ENCODE peak calls at places on chromosomes 4 and X, in six cellular contexts. D, T, H, R, U and W are unnamed samples.

GRCh38 chr4:168509786-168510185 is 12.9 kb downstream of the PALLD start:
- DNase-seq in D (no peak), H (no peak), T (no peak), R (no peak), U (peak; percentile 86), W (no peak)

GRCh38 chr4:169823685-169824084 is 65.9 kb upstream of the HPF1 start:
- DNase-seq in D (no peak), H (no peak), T (peak; percentile 1), R (peak; percentile 31), U (no peak), W (no peak)

GRCh38 chr4:157265281-157265680 is 44.8 kb downstream of the GRIA2 start:
- DNase-seq in T (no peak), R (no peak), H (no peak), U (no peak), D (no peak), W (no peak)

GRCh38 chrX:17183566-17183965 is 191.4 kb upstream of the NHS start:
- DNase-seq in D (no peak), T (no peak), U (no peak), R (no peak), H (no peak), W (no peak)

GRCh38 chrX:134774190-134775048 is 116.1 kb upstream of the PLAC1 start:
- DNase-seq in R (no peak), U (no peak), H (no peak), T (no peak), D (no peak), W (no peak)

GRCh38 chr4:20219526-20219925 is 32.2 kb upstream of the SLIT2 start:
- DNase-seq in U (no peak), T (no peak), H (no peak), D (no peak), R (no peak), W (no peak)

GRCh38 chr4:81360722-81361121 is 111.0 kb downstream of the RASGEF1B start:
- DNase-seq in H (no peak), R (no peak), U (no peak), D (no peak), T (no peak), W (no peak)

GRCh38 chr4:153781717-153782416 is 7.0 kb downstream of the SFRP2 start:
- DNase-seq in D (no peak), R (no peak), U (peak; percentile 89), T (peak; percentile 81), H (no peak), W (no peak)

GRCh38 chrX:19747672-19748610 is 139.5 kb downstream of the SH3KBP1 start:
- DNase-seq in U (no peak), H (no peak), R (peak; percentile 21), D (peak; percentile 39), T (no peak), W (peak; percentile 75)

GRCh38 chrX:107450823-107451509 is 1.5 kb downstream of the FRMPD3 start:
- DNase-seq in H (no peak), R (no peak), T (no peak), U (no peak), D (no peak), W (peak; percentile 37)

GRCh38 chr4:1767770-1768366 is 25.2 kb upstream of the FGFR3 start:
- DNase-seq in U (no peak), T (no peak), H (no peak), R (peak; percentile 68), D (peak; percentile 82), W (no peak)

GRCh38 chr4:4320528-4320927 is 30.5 kb downstream of the ZBTB49 start:
- DNase-seq in U (no peak), T (no peak), D (no peak), H (peak; percentile 52), R (no peak), W (no peak)

GRCh38 chr4:140152015-140152703 is 1.8 kb downstream of the MAML3 start:
- DNase-seq in R (peak; percentile 51), T (no peak), U (no peak), D (peak; percentile 85), H (peak; percentile 86), W (peak; percentile 22)

GRCh38 chr4:87502580-87503238 is 26.5 kb downstream of the SPARCL1 start:
- DNase-seq in H (no peak), U (no peak), R (no peak), D (no peak), T (no peak), W (no peak)

GRCh38 chrX:132015875-132016274 is 7.2 kb upstream of the STK26 start:
- DNase-seq in D (no peak), R (no peak), U (no peak), H (no peak), T (no peak), W (no peak)

GRCh38 chrX:124346064-124346876 is at the start of gene SH2D1A:
- DNase-seq in U (no peak), T (no peak), D (no peak), R (no peak), H (no peak), W (no peak)

GRCh38 chrX:129769467-129770154 is 10.1 kb upstream of the SASH3 start:
- DNase-seq in U (no peak), T (no peak), H (no peak), D (no peak), R (peak; percentile 63), W (peak; percentile 75)

GRCh38 chr4:2244947-2245786 is 3.2 kb upstream of the HAUS3 start:
- DNase-seq in T (no peak), U (no peak), H (peak; percentile 77), D (no peak), R (no peak), W (no peak)

GRCh38 chr4:121217385-121217784 is 53.3 kb upstream of the TNIP3 start:
- DNase-seq in R (no peak), D (no peak), T (peak; percentile 51), H (no peak), U (peak; percentile 32), W (no peak)

GRCh38 chrX:9788908-9789307 is 2.7 kb downstream of the SHROOM2 start:
- DNase-seq in H (no peak), T (no peak), D (no peak), R (no peak), U (no peak), W (no peak)

GRCh38 chr4:7103031-7103598 is 35.3 kb upstream of the GRPEL1 start:
- DNase-seq in U (no peak), D (peak; percentile 93), H (peak; percentile 94), R (peak; percentile 97), T (peak; percentile 23), W (peak; percentile 77)

GRCh38 chrX:72258174-72258573 is 18.9 kb downstream of the RPS4X start:
- DNase-seq in T (peak; percentile 44), H (no peak), R (no peak), D (no peak), U (peak; percentile 41), W (no peak)

GRCh38 chrX:138057883-138058282 is 492.0 kb downstream of the ZIC3 start:
- DNase-seq in H (no peak), D (no peak), R (no peak), T (no peak), U (no peak), W (no peak)

GRCh38 chr4:151331276-151332042 is 6.1 kb upstream of the SH3D19 start:
- DNase-seq in U (no peak), T (no peak), D (no peak), R (no peak), H (no peak), W (no peak)

GRCh38 chrX:19372170-19373033 is 28.7 kb downstream of the PDHA1 start:
- DNase-seq in T (peak; percentile 24), R (peak; percentile 73), U (no peak), H (no peak), D (peak; percentile 67), W (peak; percentile 36)

GRCh38 chr4:18689308-18689915 is 667.9 kb upstream of the LCORL start:
- DNase-seq in R (peak; percentile 27), H (no peak), U (peak; percentile 28), D (no peak), T (peak; percentile 23), W (no peak)

DNA sequence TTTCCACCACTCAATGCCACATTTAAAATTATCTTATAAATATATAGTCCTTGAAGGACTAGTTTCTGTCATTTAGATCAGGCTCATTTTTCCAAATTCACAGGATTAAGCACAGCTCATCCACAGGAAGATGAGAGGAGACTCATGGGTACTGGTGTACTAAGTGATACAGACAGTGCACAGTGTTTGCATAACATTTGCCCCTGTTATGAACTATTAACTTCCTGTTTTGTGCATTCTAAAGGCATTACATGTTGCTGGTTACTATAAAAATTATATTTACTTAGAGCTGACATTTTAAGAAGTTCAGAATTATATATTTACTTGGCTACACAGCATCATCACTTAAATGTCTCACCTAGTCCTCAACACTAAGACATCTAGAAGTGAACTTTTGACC is 772.0 kb downstream of the TECRL start:
- DNase-seq in T (no peak), H (no peak), U (no peak), D (no peak), R (no peak), W (no peak)
- TF ChIP-seq CTCF in T (no peak), H (no peak), U (no peak), D (no peak), R (no peak), W (no peak)

GRCh38 chr4:47032405-47033106 is 1.2 kb downstream of the GABRB1 start:
- DNase-seq in R (peak; percentile 76), D (peak; percentile 61), T (no peak), H (no peak), U (no peak), W (peak; percentile 77)

GRCh38 chr4:47031713-47032404 is 492 bp downstream of the GABRB1 start:
- DNase-seq in U (no peak), H (no peak), D (no peak), T (no peak), R (peak; percentile 27), W (peak; percentile 29)

GRCh38 chr4:47031011-47031678 is at the start of gene GABRB1:
- DNase-seq in U (no peak), T (no peak), H (no peak), R (no peak), D (peak; percentile 63), W (peak; percentile 9)
- TF ChIP-seq CTCF in U (no peak), T (no peak), H (no peak), R (no peak), D (no peak), W (no peak)

GRCh38 chrX:311156-312129 is 7.2 kb downstream of the GTPBP6 start:
- DNase-seq in T (no peak), D (peak; percentile 47), U (no peak), H (peak; percentile 74), R (no peak), W (no peak)

GRCh38 chrX:302975-303374 is 15.6 kb downstream of the GTPBP6 start:
- DNase-seq in U (no peak), T (no peak), D (peak; percentile 24), H (no peak), R (no peak), W (no peak)

GRCh38 chrX:310621-311155 is 7.9 kb downstream of the GTPBP6 start:
- DNase-seq in T (no peak), R (no peak), D (peak; percentile 32), H (peak; percentile 77), U (no peak), W (no peak)

GRCh38 chrX:308821-309520 is 9.6 kb downstream of the GTPBP6 start:
- DNase-seq in R (no peak), D (peak; percentile 41), U (no peak), T (no peak), H (peak; percentile 78), W (no peak)

GRCh38 chrX:307261-308111 is 11.1 kb downstream of the GTPBP6 start:
- DNase-seq in R (no peak), D (peak; percentile 42), U (no peak), T (no peak), H (peak; percentile 72), W (no peak)
- TF ChIP-seq CTCF in R (no peak), D (no peak), U (no peak), T (no peak), H (no peak), W (no peak)

GRCh38 chrX:33336783-33337182 is 125.4 kb upstream of the DMD start:
- DNase-seq in R (no peak), H (no peak), T (no peak), U (no peak), D (no peak), W (no peak)
- TF ChIP-seq CTCF in R (no peak), H (no peak), T (peak; percentile 33), U (no peak), D (peak; percentile 27), W (peak; percentile 26)

GRCh38 chrX:54439967-54440871 is at the start of gene TSR2:
- DNase-seq in T (peak; percentile 49), H (peak; percentile 86), U (peak; percentile 63), D (peak; percentile 84), R (peak; percentile 77), W (peak; percentile 75)
- TF ChIP-seq CTCF in T (no peak), H (no peak), U (peak; percentile 16), D (no peak), R (peak; percentile 23), W (no peak)